ENCODE peak calls at places on chromosomes 16 and 17, in five cellular contexts. K is stimulated activated CD4-positive, alpha-beta T cell treated with anti-CD3 and anti-CD28 coated beads, Interleukin-15, amount 100 ng/mL, for 1 hour; D is activated naive CD4-positive, alpha-beta T cell; E is Calu3; T is tibial artery. X is an unnamed sample.

GRCh38 chr17:44961921-44962350 is 6.2 kb downstream of the C1QL1 start:
- DNase-seq in K (no peak), D (no peak), E (no peak), T (no peak), X (no peak)

GRCh38 chr17:67289174-67289876 is 44.3 kb upstream of the HELZ start:
- DNase-seq in K (no peak), D (no peak), E (no peak), T (peak; percentile 88), X (no peak)

GRCh38 chr17:15092762-15093161 is 172.4 kb downstream of the PMP22 start:
- DNase-seq in K (no peak), D (no peak), E (no peak), T (no peak), X (no peak)

GRCh38 chr17:3474212-3474611 is 1.6 kb upstream of the ASPA start:
- DNase-seq in K (no peak), D (no peak), E (no peak), T (no peak), X (no peak)

GRCh38 chr17:35294756-35295155 is 51.9 kb downstream of the SLFN5 start:
- DNase-seq in K (no peak), D (no peak), E (no peak), T (no peak), X (no peak)

GRCh38 chr17:64529221-64529620 is 22.4 kb downstream of the CEP95 start:
- DNase-seq in K (no peak), D (no peak), E (no peak), T (no peak), X (no peak)

GRCh38 chr16:89918453-89919347 is at the start of gene MC1R:
- DNase-seq in K (no peak), D (no peak), E (peak; percentile 63), T (no peak), X (peak; percentile 46)

GRCh38 chr17:1267471-1267947 is 2.7 kb upstream of the BHLHA9 start:
- DNase-seq in K (no peak), D (no peak), E (no peak), T (peak; percentile 80), X (peak; percentile 73)

GRCh38 chr17:68461589-68461988 is 4.3 kb upstream of the WIPI1 start:
- DNase-seq in K (no peak), D (no peak), E (no peak), T (no peak), X (no peak)

GRCh38 chr17:4738136-4739121 is 1.2 kb upstream of the ZMYND15 start:
- DNase-seq in K (no peak), D (no peak), E (peak; percentile 65), T (no peak), X (no peak)

GRCh38 chr16:86074651-86075487 is 175.9 kb downstream of the IRF8 start:
- DNase-seq in K (no peak), D (no peak), E (no peak), T (peak; percentile 52), X (no peak)

GRCh38 chr16:942436-943060 is 28.2 kb downstream of the LMF1 start:
- DNase-seq in K (no peak), D (no peak), E (no peak), T (no peak), X (no peak)

GRCh38 chr17:4090898-4091297 is 51.9 kb downstream of the ZZEF1 start:
- DNase-seq in K (no peak), D (no peak), E (no peak), T (no peak), X (no peak)

GRCh38 chr17:32498362-32498761 is 11.6 kb downstream of the CDK5R1 start:
- DNase-seq in K (no peak), D (no peak), E (no peak), T (peak; percentile 49), X (peak; percentile 43)

GRCh38 chr16:85485379-85485778 is 127.7 kb upstream of the GSE1 start:
- DNase-seq in K (no peak), D (no peak), E (no peak), T (no peak), X (no peak)

GRCh38 chr16:80515374-80515773 is 25.4 kb upstream of the DYNLRB2 start:
- DNase-seq in K (no peak), D (no peak), E (no peak), T (no peak), X (no peak)

GRCh38 chr17:21418446-21419298 is 42.5 kb downstream of the KCNJ12 start:
- DNase-seq in K (no peak), D (no peak), E (no peak), T (no peak), X (no peak)

GRCh38 chr17:12078791-12079190 is 58.1 kb downstream of the MAP2K4 start:
- DNase-seq in K (no peak), D (no peak), E (no peak), T (no peak), X (peak; percentile 66)

GRCh38 chr16:87956771-87957279 is 5.6 kb downstream of the BANP start:
- DNase-seq in K (no peak), D (peak; percentile 31), E (no peak), T (no peak), X (no peak)

GRCh38 chr16:19283637-19284036 is 1.9 kb upstream of the CLEC19A start:
- DNase-seq in K (no peak), D (no peak), E (no peak), T (no peak), X (peak; percentile 52)

GRCh38 chr17:47895254-47895855 is 681 bp upstream of the SP2 start:
- DNase-seq in K (peak; percentile 3), D (peak; percentile 21), E (no peak), T (no peak), X (peak; percentile 22)

GRCh38 chr17:80101946-80102706 is 745 bp downstream of the GAA start:
- DNase-seq in K (no peak), D (peak; percentile 32), E (no peak), T (no peak), X (peak; percentile 81)

GRCh38 chr16:89505204-89506112 is 2.7 kb upstream of the SPG7 start:
- DNase-seq in K (peak; percentile 64), D (peak; percentile 81), E (peak; percentile 92), T (peak; percentile 89), X (peak; percentile 77)

GRCh38 chr17:78737332-78737731 is 44.7 kb downstream of the CYTH1 start:
- DNase-seq in K (no peak), D (no peak), E (no peak), T (no peak), X (peak; percentile 72)

GRCh38 chr17:62591323-62591722 is 36.1 kb upstream of the MRC2 start:
- DNase-seq in K (no peak), D (no peak), E (no peak), T (no peak), X (no peak)

GRCh38 chr17:78826836-78827509 is 13.6 kb downstream of the USP36 start:
- DNase-seq in K (no peak), D (no peak), E (no peak), T (no peak), X (no peak)

GRCh38 chr17:50893183-50893993 is 27.2 kb upstream of the TOB1 start:
- DNase-seq in K (no peak), D (no peak), E (peak; percentile 86), T (peak; percentile 13), X (peak; percentile 84)

GRCh38 chr16:86521236-86522197 is 11.2 kb downstream of the FOXF1 start:
- DNase-seq in K (no peak), D (no peak), E (no peak), T (no peak), X (no peak)

GRCh38 chr17:82031885-82032627 is 578 bp downstream of the RAC3 start:
- DNase-seq in K (no peak), D (peak; percentile 19), E (peak; percentile 49), T (no peak), X (no peak)

GRCh38 chr17:81519284-81520020 is 6.9 kb upstream of the ACTG1 start:
- DNase-seq in K (no peak), D (peak; percentile 65), E (peak; percentile 96), T (peak; percentile 73), X (no peak)

X was measured in A172.